ENCODE peak calls at places on chromosomes 3 and 15, in eight cellular contexts. V is GM23338; F is AG04449; U is stomach; A is CD8-positive, alpha-beta T cell; W is foreskin fibroblast; E is nephron progenitor cell; I is left ventricle myocardium inferior. B is an unnamed sample.

GRCh38 chr15:25643120-25643519 is 204.3 kb upstream of the UBE3A start:
- DNase-seq in I (no peak), W (no peak), V (peak), F (no peak), A (no peak), U (no peak), E (no peak), B (no peak)

GRCh38 chr3:128217702-128218475 is 64.6 kb downstream of the EEFSEC start:
- DNase-seq in F (no peak), V (no peak), U (no peak), A (no peak), E (no peak), W (no peak), I (no peak), B (peak)

GRCh38 chr15:81160312-81161214 is 26.5 kb downstream of the CFAP161 start:
- DNase-seq in W (peak), F (no peak), A (no peak), E (no peak), V (no peak), U (no peak), I (peak), B (no peak)

GRCh38 chr3:145898487-145898886 is 262.5 kb downstream of the PLOD2 start:
- DNase-seq in I (no peak), V (peak), U (no peak), F (no peak), W (no peak), E (no peak), A (no peak), B (no peak)

GRCh38 chr15:69576948-69577351 is 124.3 kb downstream of the RPLP1 start:
- DNase-seq in A (no peak), V (no peak), F (no peak), I (no peak), U (peak), W (no peak), E (no peak), B (no peak)

GRCh38 chr3:169237181-169237580 is 426.3 kb downstream of the MECOM start:
- DNase-seq in V (no peak), I (no peak), F (no peak), W (no peak), A (no peak), E (no peak), U (no peak), B (no peak)

GRCh38 chr3:24180616-24181015 is 235.5 kb downstream of the NR1D2 start:
- DNase-seq in A (no peak), I (no peak), V (no peak), U (no peak), F (no peak), E (no peak), W (no peak), B (no peak)

GRCh38 chr3:38147434-38147833 is 9.0 kb downstream of the MYD88 start:
- DNase-seq in E (no peak), V (no peak), W (no peak), I (no peak), F (no peak), A (no peak), U (no peak), B (no peak)

GRCh38 chr15:51765751-51766150 is 14.4 kb downstream of the TMOD2 start:
- DNase-seq in F (no peak), V (no peak), I (no peak), U (no peak), W (no peak), A (no peak), E (no peak), B (no peak)

GRCh38 chr15:40242216-40242599 is 3.3 kb downstream of the PAK6 start:
- DNase-seq in U (no peak), W (no peak), I (no peak), A (no peak), V (no peak), F (no peak), E (no peak), B (no peak)

GRCh38 chr3:12544652-12545472 is 437 bp downstream of the MKRN2OS start:
- DNase-seq in A (no peak), E (no peak), F (no peak), I (no peak), U (no peak), W (no peak), V (no peak), B (no peak)

GRCh38 chr3:13193320-13194284 is 120.4 kb upstream of the IQSEC1 start:
- DNase-seq in F (no peak), I (no peak), V (no peak), U (no peak), A (no peak), W (no peak), E (no peak), B (no peak)

GRCh38 chr3:110928016-110928662 is 143.5 kb upstream of the NECTIN3 start:
- DNase-seq in U (no peak), A (no peak), I (no peak), V (no peak), E (no peak), F (no peak), W (no peak), B (no peak)

GRCh38 chr15:51580982-51581381 is 41.6 kb downstream of the DMXL2 start:
- DNase-seq in I (no peak), A (no peak), W (no peak), E (no peak), V (no peak), F (no peak), U (no peak), B (no peak)

GRCh38 chr3:42539871-42540714 is 37.6 kb downstream of the VIPR1 start:
- DNase-seq in W (no peak), I (no peak), F (no peak), V (peak), A (peak), U (peak), E (peak), B (peak)

GRCh38 chr3:127611251-127611650 is 13.0 kb downstream of the MCM2 start:
- DNase-seq in V (no peak), F (no peak), I (no peak), A (no peak), W (no peak), U (no peak), E (no peak), B (no peak)

GRCh38 chr3:65749066-65749465 is 289.7 kb downstream of the MAGI1 start:
- DNase-seq in A (no peak), I (no peak), V (no peak), F (no peak), U (no peak), E (no peak), W (no peak), B (no peak)

GRCh38 chr3:60333710-60334109 is 917.5 kb downstream of the FHIT start:
- DNase-seq in U (no peak), A (no peak), V (no peak), E (no peak), I (no peak), F (no peak), W (no peak), B (no peak)
- TF ChIP-seq CTCF in U (no peak), A (no peak), V (no peak), E (no peak), I (no peak), F (no peak), W (no peak), B (no peak)

GRCh38 chr3:32945136-32945535 is 6.3 kb upstream of the CCR4 start:
- DNase-seq in U (no peak), V (peak), E (no peak), W (no peak), A (no peak), I (no peak), F (no peak), B (no peak)
- TF ChIP-seq CTCF in U (no peak), V (peak), E (no peak), W (no peak), A (no peak), I (no peak), F (no peak), B (no peak)

GRCh38 chr15:71469393-71469792 is 341.0 kb upstream of the NR2E3 start:
- DNase-seq in I (no peak), V (peak), U (no peak), E (no peak), W (peak), F (no peak), A (no peak), B (no peak)
- TF ChIP-seq CTCF in I (no peak), V (no peak), U (no peak), E (no peak), W (peak), F (peak), A (no peak), B (no peak)

GRCh38 chr3:155673411-155673810 is 71.5 kb downstream of the PLCH1 start:
- DNase-seq in U (no peak), E (no peak), V (no peak), W (no peak), I (no peak), A (no peak), F (no peak), B (no peak)

GRCh38 chr3:155675094-155675493 is 69.8 kb downstream of the PLCH1 start:
- DNase-seq in U (no peak), V (no peak), I (no peak), E (no peak), W (no peak), A (no peak), F (no peak), B (no peak)

DNA sequence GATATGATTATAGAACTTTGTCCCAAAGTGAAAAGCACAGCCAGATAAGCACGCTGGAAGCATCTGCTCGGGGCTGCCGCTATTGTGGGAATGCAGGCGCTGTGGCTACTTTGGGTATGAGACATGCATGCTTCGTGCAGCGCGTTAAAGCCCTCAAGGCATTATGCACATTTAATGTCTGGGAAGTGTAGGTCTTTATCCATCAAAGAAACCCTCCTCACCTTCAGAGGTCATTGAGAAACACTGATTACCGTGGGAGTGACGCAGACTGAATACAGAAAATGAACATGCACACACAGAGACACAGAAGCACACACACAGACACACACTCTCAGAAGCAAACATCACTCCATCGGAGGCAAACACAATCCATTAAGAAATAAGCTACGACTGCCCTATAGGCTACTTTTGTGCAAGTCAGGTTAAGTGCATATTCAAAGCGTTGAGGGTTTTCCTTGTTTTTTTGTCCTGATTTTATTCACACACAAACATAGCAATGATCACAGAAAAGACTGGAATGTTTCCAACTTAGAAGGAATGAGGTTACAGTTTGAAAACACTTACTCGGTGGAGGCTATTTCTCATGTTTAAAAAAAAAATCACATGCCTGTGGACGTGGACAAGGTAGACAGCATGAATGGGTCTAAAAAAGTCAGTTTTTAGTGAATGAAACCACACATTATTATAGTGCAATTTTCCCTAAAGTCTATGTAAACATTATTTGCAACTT is 68.5 kb downstream of the PLCH1 start:
- DNase-seq in W (peak), E (no peak), U (peak), I (peak), V (peak), F (peak), A (no peak), B (no peak)
- TF ChIP-seq CTCF in W (no peak), E (no peak), U (no peak), I (no peak), V (no peak), F (no peak), A (no peak), B (no peak)

GRCh38 chr15:66233487-66234415 is 19.8 kb downstream of the MEGF11 start:
- DNase-seq in A (no peak), U (no peak), V (peak), F (no peak), I (no peak), E (no peak), W (no peak), B (no peak)
- TF ChIP-seq CTCF in A (no peak), U (no peak), V (peak), F (no peak), I (no peak), E (no peak), W (no peak), B (peak)

GRCh38 chr3:5122741-5123706 is 932 bp downstream of the ARL8B start:
- DNase-seq in A (no peak), I (peak), W (peak), E (peak), U (peak), F (no peak), V (peak), B (peak)
- TF ChIP-seq CTCF in A (no peak), I (no peak), W (no peak), E (no peak), U (no peak), F (no peak), V (peak), B (no peak)

DNA sequence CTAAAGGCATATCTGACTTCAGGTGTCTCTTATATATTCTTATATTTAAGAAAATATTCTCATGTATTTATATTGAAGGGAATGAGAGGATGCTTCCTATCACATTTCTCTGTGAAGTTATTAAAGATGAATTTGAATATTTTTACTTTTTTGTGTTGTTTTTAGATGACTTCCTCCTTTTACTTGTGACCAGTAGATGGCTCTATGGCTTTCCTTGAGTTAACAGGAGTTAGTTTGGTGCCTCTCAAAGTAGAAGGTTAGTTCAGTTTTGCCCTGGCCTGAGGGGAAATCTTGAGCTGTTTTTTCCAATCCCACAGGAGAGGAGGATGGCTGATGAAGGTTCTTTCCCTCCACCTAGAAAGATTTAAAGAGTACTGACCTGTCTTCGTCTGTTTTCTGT is 80.7 kb downstream of the SQOR start:
- DNase-seq in F (no peak), V (peak), W (no peak), A (no peak), E (no peak), I (no peak), U (no peak), B (no peak)
- TF ChIP-seq CTCF in F (peak), V (peak), W (peak), A (no peak), E (no peak), I (peak), U (no peak), B (peak)

GRCh38 chr15:50128266-50128665 is 9.2 kb upstream of the ATP8B4 start:
- DNase-seq in I (peak), U (peak), E (no peak), F (no peak), V (peak), W (no peak), A (no peak), B (no peak)
- TF ChIP-seq CTCF in I (no peak), U (no peak), E (no peak), F (no peak), V (peak), W (no peak), A (no peak), B (no peak)